ENCODE peak calls at places on chromosomes 7 and 10, in five cellular contexts. B is K562, S is GM12878, M is GM12892, L is SK-N-SH. R is an unnamed sample.
A peak's percentile ranks its signal among the peaks of the same experiment; 100 is the strongest.

GRCh38 chr10:89645742-89646172 is 715 bp upstream of the PANK1 start:
- DNase-seq in S (no peak), B (no peak), L (no peak), M (no peak), R (no peak)

GRCh38 chr7:8637322-8637721 is 203.9 kb downstream of the NXPH1 start:
- DNase-seq in S (no peak), B (no peak), M (no peak), L (no peak), R (no peak)

GRCh38 chr10:44466236-44466635 is 81.3 kb upstream of the CXCL12 start:
- DNase-seq in B (no peak), S (no peak), L (no peak), M (no peak), R (no peak)

GRCh38 chr10:7084255-7085005 is 326.4 kb downstream of the SFMBT2 start:
- DNase-seq in L (no peak), S (no peak), B (no peak), M (no peak), R (no peak)

GRCh38 chr10:46520381-46520780 is 36.1 kb downstream of the GPRIN2 start:
- DNase-seq in L (no peak), M (no peak), S (no peak), B (no peak), R (no peak)

GRCh38 chr10:58001159-58001558 is 266.5 kb downstream of the IPMK start:
- DNase-seq in B (no peak), L (no peak), S (no peak), M (no peak), R (no peak)

GRCh38 chr10:129622736-129623135 is 155.7 kb downstream of the MGMT start:
- DNase-seq in B (no peak), S (no peak), M (no peak), L (no peak), R (no peak)

GRCh38 chr7:918441-919113 is 35.9 kb downstream of the ADAP1 start:
- DNase-seq in B (no peak), M (no peak), L (no peak), S (no peak), R (no peak)

GRCh38 chr7:94656925-94657731 is 1.2 kb upstream of the SGCE start:
- DNase-seq in M (no peak), L (no peak), S (no peak), B (no peak), R (no peak)

GRCh38 chr10:114561008-114561523 is 97.0 kb downstream of the ABLIM1 start:
- DNase-seq in B (no peak), S (no peak), L (no peak), M (no peak), R (no peak)

GRCh38 chr10:3811331-3811870 is 26.4 kb upstream of the KLF6 start:
- DNase-seq in B (no peak), L (no peak), M (peak; percentile 30), S (peak; percentile 76), R (no peak)

GRCh38 chr7:281637-282036 is 8.3 kb upstream of the FOXL3 start:
- DNase-seq in L (no peak), B (no peak), S (no peak), M (no peak), R (no peak)

GRCh38 chr10:112981553-112981952 is 31.5 kb downstream of the TCF7L2 start:
- DNase-seq in M (no peak), S (peak; percentile 89), B (no peak), L (peak; percentile 45), R (peak; percentile 30)

GRCh38 chr10:129531195-129531968 is 64.3 kb downstream of the MGMT start:
- DNase-seq in B (no peak), L (no peak), S (no peak), M (no peak), R (no peak)

GRCh38 chr7:107327986-107328569 is 141.8 kb upstream of the GPR22 start:
- DNase-seq in S (no peak), L (no peak), B (no peak), M (no peak), R (no peak)

GRCh38 chr7:10981317-10981716 is 7.6 kb downstream of the PHF14 start:
- DNase-seq in B (no peak), M (no peak), L (no peak), S (no peak), R (no peak)

GRCh38 chr10:42488416-42488815 is 150.0 kb downstream of the ZNF33B start:
- DNase-seq in L (no peak), B (no peak), S (no peak), M (no peak), R (no peak)

GRCh38 chr10:3666525-3667302 is 118.3 kb downstream of the KLF6 start:
- DNase-seq in B (no peak), S (no peak), L (no peak), M (no peak), R (no peak)

GRCh38 chr7:142438235-142438922 is 180.5 kb upstream of the PRSS58 start:
- DNase-seq in B (peak; percentile 84), L (peak; percentile 61), M (no peak), S (no peak), R (no peak)

GRCh38 chr7:45182856-45183710 is 25.5 kb downstream of the RAMP3 start:
- DNase-seq in M (no peak), L (no peak), S (no peak), B (no peak), R (no peak)

GRCh38 chr10:97197030-97197500 is 11.3 kb upstream of the SLIT1 start:
- DNase-seq in M (no peak), B (no peak), L (no peak), S (no peak), R (no peak)

GRCh38 chr7:128961030-128961659 is 23.4 kb downstream of the IRF5 start:
- DNase-seq in B (no peak), M (no peak), S (no peak), L (no peak), R (no peak)

GRCh38 chr7:78370931-78371330 is 572.4 kb downstream of the PHTF2 start:
- DNase-seq in B (no peak), M (no peak), L (no peak), S (no peak), R (no peak)

GRCh38 chr7:47546171-47546570 is 35.7 kb downstream of the TNS3 start:
- DNase-seq in S (no peak), M (no peak), L (no peak), B (no peak), R (no peak)

GRCh38 chr10:43943825-43944360 is 295.2 kb upstream of the ZNF32 start:
- DNase-seq in B (no peak), S (no peak), M (no peak), L (no peak), R (no peak)

GRCh38 chr10:97805096-97805879 is 33.5 kb upstream of the SFRP5 start:
- DNase-seq in S (no peak), M (no peak), L (no peak), B (no peak), R (no peak)

GRCh38 chr7:102934670-102935069 is 21.9 kb downstream of the LRRC17 start:
- DNase-seq in B (no peak), L (no peak), M (no peak), S (no peak), R (no peak)

GRCh38 chr10:102009801-102010425 is 46.1 kb downstream of the ARMH3 start:
- DNase-seq in S (peak; percentile 62), M (no peak), L (peak; percentile 74), B (no peak), R (peak; percentile 36)

GRCh38 chr7:38548605-38549004 is 82.6 kb downstream of the AMPH start:
- DNase-seq in B (no peak), S (no peak), M (no peak), L (no peak), R (no peak)

GRCh38 chr10:122142652-122143237 is 128.4 kb upstream of the BTBD16 start:
- DNase-seq in S (no peak), B (peak; percentile 73), L (peak; percentile 73), M (no peak), R (peak; percentile 46)

GRCh38 chr10:116704926-116705325 is 37.4 kb downstream of the HSPA12A start:
- DNase-seq in B (no peak), M (no peak), S (no peak), L (no peak), R (no peak)

GRCh38 chr10:79929409-79929904 is 19.4 kb downstream of the SFTPD start:
- DNase-seq in S (no peak), M (peak; percentile 43), L (peak; percentile 77), B (peak; percentile 88), R (peak; percentile 52)

GRCh38 chr7:20831451-20831850 is 44.8 kb upstream of the SP8 start:
- DNase-seq in L (no peak), B (no peak), M (no peak), S (no peak), R (no peak)

GRCh38 chr7:20831976-20832375 is 45.3 kb upstream of the SP8 start:
- DNase-seq in M (no peak), B (no peak), L (no peak), S (no peak), R (no peak)

GRCh38 chr7:20827172-20827571 is 40.5 kb upstream of the SP8 start:
- DNase-seq in B (no peak), S (no peak), L (no peak), M (no peak), R (no peak)

GRCh38 chr7:20826243-20826642 is 39.6 kb upstream of the SP8 start:
- DNase-seq in M (no peak), L (no peak), B (no peak), S (no peak), R (no peak)

GRCh38 chr7:20828947-20829346 is 42.3 kb upstream of the SP8 start:
- DNase-seq in L (no peak), S (no peak), B (no peak), M (no peak), R (no peak)
- TF ChIP-seq TAF1 in L (no peak), S (no peak), B (no peak), M (no peak), R (no peak)

GRCh38 chr10:132848306-132848705 is 62.4 kb upstream of the NKX6-2 start:
- DNase-seq in M (no peak), L (peak; percentile 54), S (no peak), B (no peak), R (no peak)
- TF ChIP-seq TAF1 in M (no peak), L (no peak), S (no peak), B (no peak), R (no peak)

DNA sequence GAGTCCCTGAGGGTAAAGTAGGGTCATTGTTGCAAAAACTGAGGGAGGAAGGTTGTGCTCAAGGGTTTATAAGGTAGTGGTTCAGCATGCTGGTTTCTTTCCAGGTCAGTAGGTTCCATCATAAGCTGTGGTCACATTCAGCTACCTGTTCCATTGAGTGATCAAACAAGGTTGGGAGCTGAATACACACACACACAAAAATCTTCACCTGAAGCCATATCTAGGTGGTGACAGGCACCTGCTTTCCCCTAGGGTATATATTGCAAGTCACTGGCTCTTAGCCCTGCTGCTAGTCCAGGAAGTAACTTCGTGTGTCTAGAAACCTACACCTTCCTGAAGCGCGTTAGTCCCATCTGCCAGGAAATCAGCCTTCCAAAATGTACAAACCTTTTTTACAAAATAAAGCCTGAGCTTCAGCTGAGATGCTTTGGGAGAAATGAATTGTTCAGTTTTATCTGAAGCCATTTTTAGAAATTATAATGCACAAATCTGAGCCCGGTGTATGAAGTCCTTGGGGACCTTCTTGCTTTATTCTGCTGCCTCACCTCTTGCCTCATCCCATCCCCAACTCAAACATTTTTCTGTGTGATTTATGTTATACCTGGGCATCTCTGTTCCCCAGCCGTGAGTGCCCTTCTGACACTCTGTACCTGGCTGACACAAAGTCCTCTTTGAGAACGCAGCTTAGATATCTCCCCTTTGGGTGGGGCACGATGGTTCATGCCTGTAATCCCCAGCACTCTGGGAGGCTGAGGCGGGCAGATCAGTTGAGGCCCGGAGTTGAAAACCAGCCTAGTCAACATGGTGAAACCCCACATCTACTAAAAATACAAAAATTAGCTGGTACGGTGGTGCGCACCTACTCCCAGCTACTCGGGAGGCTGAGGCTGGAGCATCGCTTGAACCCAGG is 10.6 kb upstream of the LAMTOR4 start:
- DNase-seq in L (no peak), S (no peak), M (no peak), B (peak; percentile 8), R (no peak)
- TF ChIP-seq TAF1 in L (no peak), S (no peak), M (no peak), B (no peak), R (no peak)

GRCh38 chr10:36578306-36578705 is 547.1 kb upstream of the ANKRD30A start:
- DNase-seq in L (no peak), B (no peak), M (no peak), S (no peak), R (no peak)
- TF ChIP-seq TAF1 in L (no peak), B (no peak), M (no peak), S (no peak), R (no peak)

R was measured in GM12891.